ENCODE peak calls at places on chromosomes 3 and 15, in nine cellular contexts. J, R, H, X, F, D, E, Z and K are unnamed samples.

GRCh38 chr3:15638193-15638890 is 36.8 kb downstream of the BTD start:
- DNase-seq in Z (no peak), F (peak), J (no peak), D (no peak), R (no peak), H (no peak), E (no peak), X (no peak), K (peak)

GRCh38 chr15:63843901-63844317 is 10.2 kb upstream of the HERC1 start:
- DNase-seq in R (no peak), E (no peak), Z (no peak), J (no peak), D (no peak), H (no peak), F (no peak), X (no peak), K (peak)

GRCh38 chr3:33482126-33482525 is 41.9 kb upstream of the UBP1 start:
- DNase-seq in R (no peak), D (no peak), Z (no peak), F (peak), E (no peak), J (no peak), X (no peak), H (no peak), K (no peak)

GRCh38 chr15:63401714-63402497 is 20.3 kb upstream of the CA12 start:
- DNase-seq in R (no peak), F (no peak), Z (no peak), J (no peak), H (no peak), D (no peak), E (no peak), X (no peak), K (no peak)

GRCh38 chr3:125300416-125300815 is 74.7 kb downstream of the ZNF148 start:
- DNase-seq in R (no peak), J (no peak), F (peak), X (no peak), E (peak), Z (no peak), D (no peak), H (peak), K (peak)

GRCh38 chr3:197750396-197750831 is 731 bp downstream of the FYTTD1 start:
- DNase-seq in J (peak), R (peak), X (peak), F (peak), E (peak), D (peak), H (no peak), Z (peak), K (peak)

GRCh38 chr15:57599299-57599810 is 7.7 kb downstream of the MYZAP start:
- DNase-seq in Z (no peak), E (no peak), D (no peak), X (no peak), R (no peak), F (no peak), J (no peak), H (no peak), K (no peak)

GRCh38 chr3:194339836-194340235 is 11.3 kb downstream of the CPN2 start:
- DNase-seq in H (no peak), J (no peak), F (no peak), D (no peak), X (no peak), E (no peak), R (no peak), Z (no peak), K (no peak)

GRCh38 chr15:28106294-28107110 is 7.4 kb upstream of the OCA2 start:
- DNase-seq in R (peak), H (no peak), D (no peak), E (no peak), F (no peak), X (peak), Z (no peak), J (peak), K (no peak)

GRCh38 chr3:72171946-72172345 is 387.0 kb upstream of the PROK2 start:
- DNase-seq in Z (no peak), E (no peak), F (no peak), J (no peak), X (no peak), D (no peak), H (no peak), R (no peak), K (no peak)

GRCh38 chr3:16849240-16849639 is 35.5 kb upstream of the PLCL2 start:
- DNase-seq in F (peak), D (peak), J (no peak), Z (no peak), R (no peak), H (no peak), E (peak), X (no peak), K (peak)

GRCh38 chr3:192802957-192803899 is 75.9 kb upstream of the FGF12 start:
- DNase-seq in E (peak), F (peak), J (no peak), H (peak), R (no peak), X (peak), D (no peak), Z (no peak), K (peak)

GRCh38 chr15:81275711-81276417 is 48.1 kb downstream of the STARD5 start:
- DNase-seq in R (no peak), D (no peak), Z (no peak), X (no peak), J (no peak), E (no peak), H (no peak), F (peak), K (no peak)

GRCh38 chr3:186315581-186316354 is 46.3 kb downstream of the DGKG start:
- DNase-seq in F (peak), H (no peak), E (peak), R (no peak), J (no peak), Z (no peak), D (no peak), X (no peak), K (no peak)

GRCh38 chr15:71874245-71874644 is 63.9 kb downstream of the NR2E3 start:
- DNase-seq in F (no peak), R (no peak), E (no peak), Z (no peak), H (no peak), X (no peak), J (no peak), D (no peak), K (no peak)

GRCh38 chr3:167739190-167739589 is 3.7 kb downstream of the SERPINI1 start:
- DNase-seq in F (no peak), J (no peak), E (no peak), D (no peak), R (no peak), X (no peak), H (no peak), Z (no peak), K (no peak)

GRCh38 chr15:63387741-63388468 is 6.3 kb upstream of the CA12 start:
- DNase-seq in R (no peak), Z (no peak), E (no peak), F (no peak), D (no peak), X (no peak), J (no peak), H (no peak), K (no peak)

GRCh38 chr3:115040673-115041286 is 106.3 kb downstream of the ZBTB20 start:
- DNase-seq in H (peak), R (no peak), X (peak), J (no peak), Z (no peak), F (peak), E (peak), D (peak), K (peak)

GRCh38 chr3:104941785-104942184 is 424.9 kb upstream of the ALCAM start:
- DNase-seq in H (no peak), D (no peak), R (no peak), F (no peak), J (no peak), Z (no peak), E (no peak), X (no peak), K (no peak)

GRCh38 chr3:129277829-129278271 is 820 bp upstream of the HMCES start:
- DNase-seq in Z (no peak), X (peak), D (no peak), F (peak), H (no peak), J (peak), E (no peak), R (no peak), K (peak)

GRCh38 chr3:165491487-165491886 is 295.3 kb upstream of the SLITRK3 start:
- DNase-seq in H (peak), J (no peak), X (no peak), R (no peak), F (peak), E (no peak), Z (no peak), D (no peak), K (peak)

GRCh38 chr3:186886202-186886820 is 43.8 kb downstream of the ADIPOQ start:
- DNase-seq in F (no peak), X (no peak), Z (no peak), E (no peak), H (no peak), R (no peak), D (no peak), J (no peak), K (no peak)

GRCh38 chr3:43155464-43156121 is 49.7 kb upstream of the POMGNT2 start:
- DNase-seq in H (peak), X (peak), Z (peak), R (no peak), F (peak), J (peak), E (peak), D (no peak), K (peak)

GRCh38 chr3:41204369-41204768 is 5.1 kb downstream of the CTNNB1 start:
- DNase-seq in H (no peak), E (no peak), Z (no peak), J (no peak), D (no peak), R (no peak), X (no peak), F (no peak), K (no peak)

GRCh38 chr3:73766599-73767378 is 142.0 kb upstream of the PDZRN3 start:
- DNase-seq in Z (peak), D (no peak), R (no peak), F (peak), E (peak), J (no peak), H (peak), X (no peak), K (peak)

GRCh38 chr3:150763841-150764483 is 993 bp upstream of the SIAH2 start:
- DNase-seq in Z (peak), E (no peak), R (peak), J (peak), F (peak), H (no peak), D (peak), X (peak), K (peak)

GRCh38 chr15:28984421-28985375 is 98.9 kb downstream of the APBA2 start:
- DNase-seq in X (no peak), D (no peak), Z (peak), H (peak), J (no peak), E (no peak), F (peak), R (no peak), K (peak)

GRCh38 chr3:58434511-58434910 is 879 bp upstream of the PDHB start:
- DNase-seq in D (no peak), Z (no peak), H (no peak), J (no peak), E (no peak), X (no peak), F (no peak), R (no peak), K (no peak)

GRCh38 chr3:18556001-18556408 is 130.9 kb upstream of the SATB1 start:
- DNase-seq in E (no peak), R (no peak), Z (no peak), F (no peak), H (no peak), X (no peak), D (no peak), J (no peak), K (peak)

GRCh38 chr15:38453971-38454686 is at the start of gene FAM98B:
- DNase-seq in H (peak), X (peak), Z (peak), E (peak), F (peak), J (peak), R (peak), D (peak), K (peak)
- TF ChIP-seq CTCF in H (no peak), X (no peak), Z (peak), E (peak), F (no peak), J (no peak), R (no peak), D (no peak), K (peak)

GRCh38 chr15:31342781-31343626 is 16.4 kb downstream of the KLF13 start:
- DNase-seq in F (no peak), R (no peak), H (no peak), E (no peak), X (no peak), Z (no peak), J (no peak), D (no peak), K (no peak)
- H3K4me3 ChIP-seq in F (no peak), R (no peak), H (no peak), E (no peak), X (no peak), Z (no peak), J (no peak), D (peak), K (no peak)

GRCh38 chr3:37087870-37088269 is 86.5 kb downstream of the LRRFIP2 start:
- DNase-seq in J (no peak), X (no peak), F (no peak), H (no peak), Z (no peak), R (no peak), D (no peak), E (no peak), K (no peak)

GRCh38 chr3:37092484-37092883 is 81.9 kb downstream of the LRRFIP2 start:
- DNase-seq in J (no peak), E (no peak), Z (no peak), D (no peak), H (no peak), X (no peak), R (no peak), F (no peak), K (no peak)

GRCh38 chr3:37082317-37082716 is 89.0 kb downstream of the MLH1 start:
- DNase-seq in J (no peak), R (no peak), X (no peak), F (no peak), E (no peak), H (no peak), Z (no peak), D (no peak), K (no peak)

DNA sequence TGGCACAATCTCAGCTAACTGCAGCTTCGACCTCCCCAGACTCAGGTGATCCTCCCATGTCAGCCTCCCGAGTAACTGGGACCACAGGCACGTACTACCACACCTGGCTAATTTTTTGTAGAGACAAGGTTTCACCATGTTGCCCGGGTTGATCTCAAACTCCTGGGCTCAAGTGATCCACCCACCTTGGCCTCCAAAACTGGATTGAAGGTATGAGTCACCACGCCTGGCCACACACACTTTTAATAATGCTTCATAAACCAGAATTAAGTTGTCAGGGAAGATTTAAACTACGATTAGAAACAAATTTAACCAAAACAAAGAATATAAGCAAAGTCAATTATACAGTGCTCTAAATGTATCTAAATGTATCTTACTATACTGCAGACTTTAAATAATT is 87.5 kb downstream of the LRRFIP2 start:
- DNase-seq in J (no peak), D (no peak), Z (no peak), R (no peak), F (peak), E (no peak), H (no peak), X (no peak), K (peak)
- TF ChIP-seq CTCF in J (no peak), D (no peak), Z (no peak), R (no peak), F (no peak), E (no peak), H (no peak), X (no peak), K (no peak)

GRCh38 chr3:152656207-152657001 is 178.5 kb upstream of the P2RY1 start:
- DNase-seq in F (no peak), X (no peak), E (no peak), R (no peak), J (no peak), Z (no peak), H (no peak), D (no peak), K (no peak)

GRCh38 chr3:152662157-152662556 is 172.8 kb upstream of the P2RY1 start:
- DNase-seq in J (no peak), D (no peak), R (no peak), E (no peak), Z (no peak), H (no peak), F (no peak), X (no peak), K (no peak)

GRCh38 chr3:152657002-152657400 is 177.9 kb upstream of the P2RY1 start:
- DNase-seq in X (no peak), Z (no peak), H (no peak), D (no peak), R (no peak), E (no peak), F (no peak), J (no peak), K (no peak)

GRCh38 chr3:152664766-152665165 is 170.2 kb upstream of the P2RY1 start:
- DNase-seq in E (no peak), J (no peak), D (no peak), X (no peak), H (no peak), F (no peak), Z (no peak), R (no peak), K (peak)

DNA sequence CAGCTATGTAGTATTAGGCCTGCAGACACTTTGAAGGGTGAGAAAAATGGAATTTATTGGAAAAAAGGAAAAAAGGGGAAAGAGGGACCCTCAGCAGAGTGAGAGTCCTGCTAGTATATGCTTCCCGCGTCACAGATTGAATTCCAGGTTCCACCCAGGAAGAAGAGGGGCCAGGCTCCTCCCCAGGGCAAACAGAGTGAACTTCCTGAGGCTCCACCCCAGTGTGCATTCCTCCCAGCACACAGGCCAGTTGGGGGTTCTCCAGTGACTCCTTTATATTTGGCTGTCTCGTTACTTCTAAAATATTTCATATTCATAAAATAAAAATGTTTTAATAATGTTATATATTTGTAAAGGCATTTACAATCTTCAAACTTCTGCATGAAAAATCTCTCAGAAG is 176.0 kb upstream of the P2RY1 start:
- DNase-seq in Z (no peak), E (no peak), D (no peak), F (no peak), R (no peak), H (no peak), J (no peak), X (no peak), K (no peak)
- H3K4me3 ChIP-seq in Z (no peak), E (no peak), D (no peak), F (no peak), R (no peak), H (no peak), J (no peak), X (no peak), K (no peak)